ENCODE peak calls at places on chromosomes 16 and 17, in seven cellular contexts. R, E, T, J, C, F and S are unnamed samples.

GRCh38 chr16:57540387-57540786 is 2.1 kb upstream of the ADGRG5 start:
- DNase-seq in C (no peak), T (no peak), R (no peak), F (peak; percentile 1), E (no peak), J (no peak), S (no peak)

GRCh38 chr17:4540224-4541040 is 14.8 kb downstream of the MYBBP1A start:
- DNase-seq in F (no peak), C (peak; percentile 63), J (peak; percentile 76), R (no peak), E (no peak), T (no peak), S (no peak)

GRCh38 chr16:67562918-67563707 is 787 bp downstream of the CTCF start:
- DNase-seq in J (peak; percentile 55), E (peak; percentile 69), F (peak; percentile 50), T (peak; percentile 32), R (peak; percentile 56), C (peak; percentile 87), S (no peak)

GRCh38 chr16:31216552-31217530 is at the start of gene PYDC1:
- DNase-seq in R (no peak), C (no peak), E (no peak), F (no peak), J (no peak), T (no peak), S (no peak)

GRCh38 chr17:73232587-73233373 is 28.9 kb downstream of the CPSF4L start:
- DNase-seq in J (peak; percentile 55), T (peak; percentile 23), C (peak; percentile 76), R (no peak), E (no peak), F (no peak), S (no peak)

GRCh38 chr17:83064732-83065659 is 14.4 kb upstream of the METRNL start:
- DNase-seq in F (no peak), C (no peak), R (no peak), T (no peak), J (peak; percentile 55), E (peak; percentile 38), S (no peak)

GRCh38 chr16:46885960-46886763 is 2.0 kb downstream of the GPT2 start:
- DNase-seq in F (no peak), E (no peak), J (peak; percentile 20), T (no peak), R (no peak), C (no peak), S (peak; percentile 52)

GRCh38 chr16:81675662-81676535 is 103.2 kb upstream of the PLCG2 start:
- DNase-seq in E (no peak), J (no peak), T (no peak), R (no peak), C (no peak), F (no peak), S (no peak)

GRCh38 chr17:50146927-50147640 is 3.4 kb downstream of the PPP1R9B start:
- DNase-seq in T (no peak), C (peak; percentile 55), J (no peak), R (no peak), F (no peak), E (no peak), S (no peak)

GRCh38 chr17:27241346-27241946 is 52.5 kb upstream of the WSB1 start:
- DNase-seq in T (peak; percentile 72), J (no peak), F (no peak), R (no peak), C (no peak), E (no peak), S (no peak)

GRCh38 chr17:10875984-10876555 is 38.2 kb upstream of the PIRT start:
- DNase-seq in F (peak; percentile 21), E (no peak), T (peak; percentile 27), J (peak; percentile 37), R (no peak), C (peak; percentile 74), S (no peak)

GRCh38 chr17:82228842-82229685 is at the start of gene SLC16A3:
- DNase-seq in C (no peak), R (peak; percentile 79), T (peak; percentile 68), F (no peak), E (peak; percentile 77), J (peak; percentile 63), S (no peak)

GRCh38 chr16:4371481-4372314 is at the start of gene VASN:
- DNase-seq in E (peak; percentile 83), C (peak; percentile 87), T (peak; percentile 80), J (peak; percentile 64), R (no peak), F (peak; percentile 80), S (no peak)

GRCh38 chr17:27651411-27652345 is 20.7 kb downstream of the LGALS9 start:
- DNase-seq in C (peak; percentile 82), J (peak; percentile 59), E (peak; percentile 64), F (peak; percentile 67), R (no peak), T (peak; percentile 53), S (no peak)

GRCh38 chr16:55204923-55205322 is 119.1 kb upstream of the IRX6 start:
- DNase-seq in T (no peak), C (no peak), E (no peak), R (no peak), J (no peak), F (no peak), S (no peak)

GRCh38 chr16:4521971-4522623 is 16.5 kb downstream of the CDIP1 start:
- DNase-seq in R (no peak), J (no peak), E (peak; percentile 41), F (no peak), C (no peak), T (no peak), S (no peak)

GRCh38 chr17:50425682-50426471 is at the start of gene ACSF2:
- DNase-seq in E (peak; percentile 76), C (peak; percentile 90), T (peak; percentile 32), J (peak; percentile 75), F (peak; percentile 67), R (peak; percentile 66), S (no peak)

GRCh38 chr16:67541391-67542263 is 13.0 kb downstream of the RIPOR1 start:
- DNase-seq in R (no peak), E (peak; percentile 55), J (no peak), T (no peak), F (peak; percentile 45), C (peak; percentile 45), S (no peak)

GRCh38 chr16:27499659-27500055 is 50.1 kb downstream of the GTF3C1 start:
- DNase-seq in T (no peak), J (no peak), E (peak; percentile 38), F (peak; percentile 41), R (no peak), C (no peak), S (no peak)

GRCh38 chr17:75588546-75589016 is 981 bp downstream of the MYO15B start:
- DNase-seq in R (no peak), E (no peak), J (no peak), F (peak; percentile 33), T (no peak), C (no peak), S (no peak)

GRCh38 chr17:75590314-75590761 is 2.7 kb downstream of the MYO15B start:
- DNase-seq in R (no peak), T (no peak), E (no peak), F (no peak), C (no peak), J (no peak), S (no peak)

GRCh38 chr17:75590849-75591721 is 3.5 kb downstream of the MYO15B start:
- DNase-seq in F (no peak), R (no peak), T (no peak), E (no peak), C (no peak), J (no peak), S (no peak)

GRCh38 chr17:75589017-75589918 is 1.7 kb downstream of the MYO15B start:
- DNase-seq in R (peak; percentile 71), E (peak; percentile 98), J (peak; percentile 91), T (peak; percentile 72), C (peak; percentile 97), F (peak; percentile 97), S (peak; percentile 39)

DNA sequence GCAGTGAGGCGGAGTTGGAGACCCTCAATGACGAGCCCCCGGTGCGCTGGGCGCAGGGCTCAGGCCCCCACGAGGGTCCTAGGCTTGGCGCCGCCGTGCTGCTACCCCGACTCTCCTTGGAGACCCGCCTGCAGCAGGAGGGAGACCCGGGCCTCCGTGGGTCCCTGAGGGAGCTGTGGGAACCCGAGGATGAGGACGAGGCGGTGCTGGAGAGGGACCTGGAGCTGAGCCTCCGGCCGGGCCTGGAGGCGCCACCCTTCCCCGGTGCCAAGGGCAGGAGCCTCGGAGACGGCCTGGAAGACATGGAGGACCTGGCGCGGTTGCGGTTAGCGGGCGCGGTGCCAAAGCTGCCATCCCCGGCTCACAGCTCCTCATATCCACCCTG is 2.3 kb downstream of the MYO15B start:
- DNase-seq in T (no peak), R (no peak), E (peak; percentile 32), C (no peak), F (no peak), J (no peak), S (no peak)
- H3K4me3 ChIP-seq in T (no peak overlapping the region), R (no peak overlapping the region), E (peak overlapping the region; percentile 77), C (no peak overlapping the region), F (peak overlapping the region; percentile 61), J (no peak overlapping the region), S (peak overlapping the region; percentile 50)

GRCh38 chr17:2262146-2262587 is 41.4 kb downstream of the SMG6 start:
- DNase-seq in C (no peak), E (no peak), F (no peak), J (no peak), T (peak; percentile 91), R (no peak), S (peak; percentile 67)
- H3K4me3 ChIP-seq in C (no peak overlapping the region), E (no peak overlapping the region), F (no peak overlapping the region), J (no peak overlapping the region), T (no peak overlapping the region), R (no peak overlapping the region), S (no peak overlapping the region)

GRCh38 chr17:41548844-41549595 is 20.9 kb upstream of the KRT19 start:
- DNase-seq in C (peak; percentile 88), J (peak; percentile 92), E (peak; percentile 73), R (peak; percentile 54), T (peak; percentile 90), F (peak; percentile 75), S (peak; percentile 73)
- H3K4me3 ChIP-seq in C (no peak overlapping the region), J (no peak overlapping the region), E (peak overlapping the region; percentile 48), R (no peak overlapping the region), T (no peak overlapping the region), F (peak overlapping the region; percentile 12), S (no peak overlapping the region)

GRCh38 chr17:38431343-38432145 is 3.3 kb downstream of the ARHGAP23 start:
- DNase-seq in C (no peak), R (no peak), F (no peak), E (no peak), T (no peak), J (no peak), S (no peak)

GRCh38 chr17:38429476-38430100 is 1.3 kb downstream of the ARHGAP23 start:
- DNase-seq in T (no peak), C (no peak), E (no peak), F (no peak), J (no peak), R (no peak), S (no peak)

GRCh38 chr17:38428643-38429371 is 543 bp downstream of the ARHGAP23 start:
- DNase-seq in F (peak; percentile 76), T (peak; percentile 61), E (peak; percentile 68), C (no peak), R (no peak), J (no peak), S (no peak)

GRCh38 chr17:38430316-38430715 is 2.1 kb downstream of the ARHGAP23 start:
- DNase-seq in C (no peak), F (no peak), R (no peak), E (no peak), T (peak; percentile 66), J (no peak), S (no peak)

GRCh38 chr17:38430822-38431221 is 2.6 kb downstream of the ARHGAP23 start:
- DNase-seq in C (no peak), R (no peak), E (no peak), J (no peak), F (no peak), T (no peak), S (no peak)
- H3K4me3 ChIP-seq in C (no peak overlapping the region), R (no peak overlapping the region), E (peak overlapping the region; percentile 89), J (no peak overlapping the region), F (no peak overlapping the region), T (no peak overlapping the region), S (no peak overlapping the region)